ENCODE peak calls at places on chromosomes 4 and X, in four cellular contexts. K is HepG2, M is H1, H is K562. N is an unnamed sample.

GRCh38 chr4:113636438-113636818 is 125.1 kb downstream of the CAMK2D start:
- DNase-seq in H (no peak), K (peak), M (no peak), N (no peak)

GRCh38 chr4:178784491-178784890 is 1342.3 kb upstream of the AGA start:
- DNase-seq in H (no peak), M (no peak), K (no peak), N (no peak)

GRCh38 chrX:3697220-3697684 is 16.2 kb downstream of the PRKX start:
- DNase-seq in K (no peak), M (no peak), H (peak), N (no peak)

GRCh38 chrX:16993791-16994318 is 47.4 kb downstream of the REPS2 start:
- DNase-seq in K (no peak), M (no peak), H (no peak), N (no peak)

GRCh38 chrX:7996414-7996813 is 69.2 kb upstream of the PNPLA4 start:
- DNase-seq in K (peak), M (no peak), H (peak), N (peak)

GRCh38 chrX:108484251-108484650 is 44.6 kb downstream of the COL4A5 start:
- DNase-seq in H (no peak), K (no peak), M (no peak), N (no peak)

GRCh38 chr4:1329408-1330371 is 17.3 kb upstream of the UVSSA start:
- DNase-seq in M (no peak), K (no peak), H (no peak), N (no peak)

GRCh38 chr4:48255130-48255958 is 14.3 kb downstream of the TEC start:
- DNase-seq in H (peak), K (no peak), M (no peak), N (peak)

GRCh38 chr4:25870081-25870480 is 7.3 kb upstream of the SEL1L3 start:
- DNase-seq in K (no peak), M (no peak), H (no peak), N (no peak)

GRCh38 chr4:159446266-159446976 is 343.5 kb downstream of the RAPGEF2 start:
- DNase-seq in H (peak), K (peak), M (peak), N (peak)

GRCh38 chr4:151719045-151719743 is 41.6 kb downstream of the GATB start:
- DNase-seq in M (no peak), H (no peak), K (no peak), N (no peak)

GRCh38 chr4:44804301-44804700 is 77.9 kb upstream of the GNPDA2 start:
- DNase-seq in K (no peak), M (no peak), H (no peak), N (no peak)

GRCh38 chr4:185640809-185641675 is 105.7 kb upstream of the PDLIM3 start:
- DNase-seq in H (peak), K (peak), M (no peak), N (peak)

DNA sequence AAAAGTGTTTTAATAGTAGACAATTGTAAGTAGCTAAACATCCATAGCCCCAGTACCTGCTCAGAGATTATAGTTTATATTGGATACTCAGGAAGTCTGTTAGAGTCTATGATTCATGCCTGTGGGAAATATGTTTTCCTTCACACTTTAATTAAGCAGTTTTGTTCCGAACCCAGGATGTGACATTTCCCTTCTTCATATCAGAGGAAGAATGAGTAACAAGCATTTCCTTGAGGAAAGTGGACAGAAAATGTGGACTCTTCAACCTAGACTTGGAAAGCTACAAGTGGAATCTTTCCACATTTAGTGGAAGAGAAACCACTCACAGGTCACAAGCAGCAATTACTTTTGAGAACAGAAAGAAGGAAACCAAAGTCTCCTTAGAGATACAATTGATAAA is 419.4 kb downstream of the C4orf33 start:
- DNase-seq in M (no peak), H (no peak), K (no peak), N (no peak)
- TF ChIP-seq KDM1A in M (no peak), H (no peak), K (no peak), N (no peak)

GRCh38 chr4:169256856-169257756 is 13.7 kb downstream of the SH3RF1 start:
- DNase-seq in M (no peak), H (no peak), K (no peak), N (no peak)
- TF ChIP-seq KDM1A in M (no peak), H (no peak), K (no peak), N (no peak)

DNA sequence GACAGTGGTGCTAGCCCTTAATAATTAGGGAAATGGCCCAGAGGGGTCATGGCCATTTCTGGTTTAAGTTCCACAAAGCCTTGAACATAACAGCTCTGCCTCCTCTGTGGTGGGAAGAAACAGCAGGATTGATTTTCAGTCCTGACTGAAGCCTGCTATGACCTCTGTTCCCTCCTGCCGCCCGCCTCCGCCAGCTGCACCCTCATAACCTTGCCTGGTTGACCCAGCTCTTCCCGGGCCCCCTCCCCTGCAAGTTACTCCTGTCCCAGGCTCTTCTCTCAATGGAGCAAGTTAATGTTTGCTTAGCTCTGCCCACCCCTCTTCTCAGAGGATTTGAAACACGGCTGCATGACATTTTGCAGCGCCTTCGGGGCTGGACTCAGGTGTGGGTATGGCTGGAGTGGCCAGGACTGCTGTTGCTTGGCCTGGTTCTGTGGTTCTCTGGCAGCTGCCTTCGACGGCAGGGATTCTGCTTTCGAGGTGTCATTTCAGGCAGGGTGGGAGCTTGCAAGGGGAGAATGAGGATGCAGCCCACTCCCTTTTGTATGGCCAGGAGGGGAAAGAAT is 27.3 kb downstream of the BCORL1 start:
- DNase-seq in K (peak), M (no peak), H (no peak), N (no peak)
- TF ChIP-seq KDM1A in K (no peak), M (no peak), H (no peak), N (no peak)

DNA sequence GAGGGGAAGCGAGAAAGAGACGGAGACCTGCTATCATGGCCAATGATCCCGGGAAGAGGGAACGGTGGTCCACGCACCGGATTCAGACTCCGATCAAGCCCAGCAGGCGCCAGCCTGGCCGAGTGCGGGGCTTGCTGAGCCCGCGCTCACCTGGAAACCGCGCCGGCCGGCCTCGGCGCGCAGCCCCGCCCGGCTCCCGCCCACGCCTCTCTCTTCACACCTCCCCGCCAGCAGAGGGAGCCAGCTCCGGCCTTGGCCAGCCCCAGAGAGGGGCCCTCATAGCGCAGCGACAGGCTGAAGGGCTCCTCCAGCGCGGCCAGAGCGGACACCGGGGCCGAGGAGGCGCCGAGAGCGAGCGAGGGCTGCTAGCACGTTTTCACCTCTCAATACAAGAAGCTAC is 36.8 kb upstream of the SPANXN2 start:
- DNase-seq in H (peak), M (no peak), K (no peak), N (no peak)
- TF ChIP-seq KDM1A in H (no peak), M (no peak), K (no peak), N (no peak)

GRCh38 chrX:150119323-150119722 is 181.0 kb upstream of the EOLA2 start:
- DNase-seq in K (no peak), H (no peak), M (no peak), N (no peak)
- TF ChIP-seq KDM1A in K (no peak), H (no peak), M (no peak), N (no peak)